ENCODE peak calls at places on chromosomes 16 and 17, in eight cellular contexts. R is endothelial cell of umbilical vein, O is left ventricle myocardium inferior, T is heart right ventricle, D is transverse colon, Q is astrocyte, J is dorsolateral prefrontal cortex, G is adrenal gland. C is an unnamed sample.
A peak's percentile ranks its signal among the peaks of the same experiment; 100 is the strongest.

GRCh38 chr17:9294661-9295210 is 273.4 kb downstream of the NTN1 start:
- DNase-seq in R (no peak), O (no peak), G (no peak), J (no peak), T (no peak), D (no peak), Q (no peak), C (no peak)

GRCh38 chr17:8940866-8941471 is 24.5 kb downstream of the PIK3R5 start:
- DNase-seq in G (no peak), O (no peak), R (no peak), Q (no peak), D (no peak), T (no peak), J (no peak), C (no peak)

GRCh38 chr17:45578516-45579455 is 88.3 kb upstream of the PLEKHM1 start:
- DNase-seq in O (no peak), D (no peak), R (no peak), G (no peak), Q (no peak), T (no peak), J (no peak), C (peak; percentile 83)

GRCh38 chr16:89000207-89000959 is 23.4 kb upstream of the CBFA2T3 start:
- DNase-seq in O (no peak), D (no peak), R (no peak), Q (no peak), G (no peak), T (no peak), J (no peak), C (no peak)

GRCh38 chr17:69870091-69870530 is 204.9 kb upstream of the KCNJ16 start:
- DNase-seq in D (no peak), Q (peak; percentile 91), O (no peak), J (no peak), G (no peak), T (no peak), R (peak; percentile 83), C (peak; percentile 90)

GRCh38 chr17:30323262-30323894 is 10.5 kb downstream of the TMIGD1 start:
- DNase-seq in G (no peak), Q (no peak), R (no peak), D (peak; percentile 22), J (no peak), T (no peak), O (no peak), C (no peak)

GRCh38 chr17:30391534-30391933 is 12.8 kb downstream of the CPD start:
- DNase-seq in R (no peak), D (no peak), G (no peak), J (no peak), T (no peak), Q (no peak), O (no peak), C (no peak)

GRCh38 chr16:662597-662996 is 5.3 kb upstream of the RHOT2 start:
- DNase-seq in Q (no peak), R (no peak), D (no peak), J (no peak), O (no peak), T (no peak), G (no peak), C (no peak)

GRCh38 chr16:27520982-27521673 is 28.6 kb downstream of the GTF3C1 start:
- DNase-seq in Q (peak; percentile 37), O (peak; percentile 82), J (no peak), G (peak; percentile 44), D (no peak), R (peak; percentile 77), T (peak; percentile 88), C (peak; percentile 31)

GRCh38 chr16:27969574-27969973 is 93.9 kb downstream of the GSG1L start:
- DNase-seq in O (no peak), G (no peak), R (no peak), T (no peak), D (no peak), Q (no peak), J (no peak), C (peak; percentile 40)

GRCh38 chr17:75666959-75667790 is at the start of the genes RECQL5 and SAP30BP:
- DNase-seq in D (peak; percentile 98), J (peak; percentile 99), Q (peak; percentile 94), O (peak; percentile 97), T (peak; percentile 98), G (peak; percentile 99), R (peak; percentile 98), C (peak; percentile 91)
- TF ChIP-seq CTCF in D (no peak), J (peak; percentile 29), Q (no peak), O (no peak), T (no peak), G (no peak), R (no peak), C (no peak)

GRCh38 chr17:75338335-75338734 is 49.1 kb upstream of the SLC25A19 start:
- DNase-seq in R (no peak), G (no peak), O (no peak), J (no peak), D (no peak), Q (peak; percentile 36), T (no peak), C (no peak)

GRCh38 chr17:75331671-75332070 is 42.4 kb upstream of the SLC25A19 start:
- DNase-seq in J (no peak), G (no peak), T (no peak), D (peak; percentile 37), Q (no peak), O (no peak), R (no peak), C (no peak)

GRCh38 chr17:75340636-75341035 is 51.4 kb upstream of the SLC25A19 start:
- DNase-seq in Q (peak; percentile 49), G (no peak), R (no peak), O (no peak), J (peak; percentile 14), T (no peak), D (no peak), C (no peak)

GRCh38 chr17:75335315-75335714 is 46.1 kb upstream of the SLC25A19 start:
- DNase-seq in O (no peak), R (no peak), T (no peak), G (no peak), J (no peak), Q (no peak), D (no peak), C (no peak)

GRCh38 chr17:75334723-75335122 is 45.5 kb upstream of the SLC25A19 start:
- DNase-seq in R (no peak), G (no peak), D (no peak), J (no peak), Q (no peak), T (no peak), O (no peak), C (no peak)
- H3K4me3 ChIP-seq in R (no peak overlapping the region), G (no peak overlapping the region), D (no peak overlapping the region), J (no peak overlapping the region), Q (no peak overlapping the region), T (no peak overlapping the region), O (no peak overlapping the region), C (no peak overlapping the region)

GRCh38 chr17:79188679-79189078 is 114.1 kb downstream of the ENGASE start:
- DNase-seq in Q (no peak), T (no peak), J (peak; percentile 49), G (no peak), O (no peak), D (no peak), R (no peak), C (no peak)
- H3K27me3 ChIP-seq in Q (peaks cover 24% of the 10 kb centered on the region), T (peaks cover 83% of the 10 kb centered on the region), J (peaks cover 9% of the 10 kb centered on the region), G (peaks cover 41% of the 10 kb centered on the region), O (peaks cover 99% of the 10 kb centered on the region), D (peaks cover 56% of the 10 kb centered on the region), R (peaks cover 6% of the 10 kb centered on the region), C (peaks cover 18% of the 10 kb centered on the region)

GRCh38 chr16:5604770-5605169 is 507.2 kb upstream of the EEF2KMT start:
- DNase-seq in O (no peak), G (no peak), R (no peak), J (peak; percentile 40), T (no peak), D (no peak), Q (no peak), C (no peak)
- TF ChIP-seq CTCF in O (no peak), G (no peak), R (no peak), J (peak; percentile 30), T (no peak), D (no peak), Q (no peak), C (no peak)

GRCh38 chr17:81035389-81036127 is 607 bp downstream of the BAIAP2 start:
- DNase-seq in D (no peak), Q (no peak), O (no peak), R (peak; percentile 26), J (no peak), T (no peak), G (no peak), C (no peak)

GRCh38 chr17:81034779-81035388 is at the start of gene BAIAP2:
- DNase-seq in T (peak; percentile 98), D (peak; percentile 97), R (peak; percentile 88), G (peak; percentile 97), O (peak; percentile 98), Q (peak; percentile 76), J (peak; percentile 96), C (peak; percentile 67)

GRCh38 chr17:81037026-81037782 is 2.3 kb downstream of the BAIAP2 start:
- DNase-seq in J (no peak), O (peak; percentile 80), T (peak; percentile 68), G (peak; percentile 71), R (no peak), Q (no peak), D (no peak), C (peak; percentile 60)

GRCh38 chr17:81037783-81038733 is 3.1 kb downstream of the BAIAP2 start:
- DNase-seq in Q (no peak), G (peak; percentile 67), O (no peak), T (no peak), D (no peak), R (no peak), J (no peak), C (no peak)

GRCh38 chr17:81036128-81036891 is 1.4 kb downstream of the BAIAP2 start:
- DNase-seq in R (no peak), Q (no peak), J (no peak), O (no peak), G (no peak), T (no peak), D (no peak), C (peak; percentile 51)
- H3K4me3 ChIP-seq in R (no peak overlapping the region), Q (peak overlapping the region; percentile 68), J (peak overlapping the region; percentile 62), O (peak overlapping the region; percentile 76), G (no peak overlapping the region), T (peak overlapping the region; percentile 75), D (peak overlapping the region; percentile 78), C (peak overlapping the region; percentile 72)

DNA sequence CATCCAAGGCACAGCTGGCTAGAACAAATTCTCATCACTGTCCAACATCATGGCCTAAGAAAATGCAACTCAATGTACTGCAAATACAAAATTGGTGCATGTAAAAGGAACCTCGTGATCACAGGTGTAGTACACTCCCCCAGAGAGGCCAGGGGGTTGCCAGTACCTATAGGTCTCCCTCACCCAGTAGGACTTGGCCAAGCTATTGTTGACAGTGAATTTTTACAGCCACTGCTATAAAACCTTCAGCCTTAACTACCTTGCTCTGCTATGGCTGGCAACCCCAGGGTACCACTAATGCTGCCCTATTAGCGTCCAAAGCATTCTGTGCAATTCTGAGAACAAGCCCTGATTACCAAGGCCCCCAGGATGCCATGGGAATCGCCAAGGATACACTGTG is 67.7 kb downstream of the SDK2 start:
- DNase-seq in R (no peak), O (no peak), D (no peak), J (no peak), T (no peak), Q (no peak), G (no peak), C (no peak)
- H3K27me3 ChIP-seq in R (no peaks in the 10 kb centered on the region), O (peaks cover 39% of the 10 kb centered on the region), D (no peaks in the 10 kb centered on the region), J (no peaks in the 10 kb centered on the region), T (no peaks in the 10 kb centered on the region), Q (no peaks in the 10 kb centered on the region), G (no peaks in the 10 kb centered on the region), C (no peaks in the 10 kb centered on the region)

DNA sequence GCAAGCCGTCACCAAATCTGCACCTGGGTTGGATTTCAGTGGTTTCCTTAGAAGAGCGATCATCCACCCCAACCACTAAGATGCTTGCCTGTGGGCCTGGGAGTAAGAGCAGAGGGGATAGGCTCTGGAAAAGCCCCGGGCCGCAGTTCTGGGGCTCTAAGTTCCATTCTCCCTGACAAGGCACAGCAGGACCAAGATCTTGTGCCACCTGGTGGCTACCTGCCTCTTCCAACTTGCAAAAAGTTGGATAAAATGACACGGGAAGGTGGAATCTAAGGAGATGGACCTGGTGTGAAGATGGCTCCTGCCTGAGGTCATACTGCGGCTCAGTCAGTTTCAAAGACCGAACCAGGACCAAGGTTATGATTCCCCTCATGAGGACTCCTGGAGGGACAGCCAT is 42.3 kb downstream of the ABCC12 start:
- DNase-seq in J (no peak), Q (no peak), O (no peak), T (no peak), R (no peak), G (no peak), D (no peak), C (peak; percentile 25)
- TF ChIP-seq CTCF in J (no peak), Q (no peak), O (no peak), T (no peak), R (no peak), G (no peak), D (no peak), C (peak; percentile 49)